ENCODE peak calls at places on chromosomes 13 and 19, in five cellular contexts. B, M, N, H and X are unnamed samples.
A peak's percentile ranks its signal among the peaks of the same experiment; 100 is the strongest.

GRCh38 chr19:53192771-53193533 is at the start of gene ZNF665:
- DNase-seq in B (peak; percentile 88), M (peak; percentile 84), N (peak; percentile 44), H (peak; percentile 78), X (peak; percentile 71)

GRCh38 chr13:38872693-38873092 is 117.9 kb downstream of the STOML3 start:
- DNase-seq in B (no peak), M (peak; percentile 36), N (no peak), H (no peak), X (no peak)

GRCh38 chr19:4849019-4849418 is 17.5 kb upstream of the TICAM1 start:
- DNase-seq in B (no peak), M (no peak), N (no peak), H (no peak), X (no peak)

GRCh38 chr13:19093437-19093836 is 88.2 kb downstream of the TUBA3C start:
- DNase-seq in B (no peak), M (no peak), N (no peak), H (no peak), X (no peak)

GRCh38 chr19:23698711-23699520 is 11.9 kb upstream of the ZNF675 start:
- DNase-seq in B (no peak), M (no peak), N (no peak), H (peak; percentile 60), X (no peak)

GRCh38 chr19:7415163-7415856 is 66.6 kb downstream of the ARHGEF18 start:
- DNase-seq in B (no peak), M (peak; percentile 85), N (peak; percentile 69), H (no peak), X (peak; percentile 14)

GRCh38 chr13:23934481-23934880 is 37.2 kb upstream of the C1QTNF9B start:
- DNase-seq in B (no peak), M (peak; percentile 45), N (no peak), H (no peak), X (no peak)

GRCh38 chr13:41709511-41709910 is 251.4 kb downstream of the VWA8 start:
- DNase-seq in B (no peak), M (no peak), N (no peak), H (no peak), X (no peak)

GRCh38 chr19:58033741-58034475 is at the start of gene ZSCAN1:
- DNase-seq in B (peak; percentile 90), M (peak; percentile 79), N (no peak), H (no peak), X (peak; percentile 84)

GRCh38 chr19:15464394-15465385 is at the start of gene RASAL3:
- DNase-seq in B (no peak), M (no peak), N (no peak), H (no peak), X (no peak)

GRCh38 chr19:49875801-49876421 is 1.2 kb downstream of the AKT1S1 start:
- DNase-seq in B (peak; percentile 64), M (no peak), N (no peak), H (no peak), X (peak; percentile 57)

GRCh38 chr19:13121551-13122274 is 3.6 kb downstream of the NACC1 start:
- DNase-seq in B (no peak), M (no peak), N (no peak), H (no peak), X (no peak)

GRCh38 chr13:21979156-21979819 is 308.4 kb downstream of the FGF9 start:
- DNase-seq in B (no peak), M (no peak), N (no peak), H (no peak), X (no peak)

GRCh38 chr19:39126593-39127187 is 1.1 kb downstream of the PAK4 start:
- DNase-seq in B (no peak), M (peak; percentile 38), N (no peak), H (peak; percentile 46), X (no peak)

DNA sequence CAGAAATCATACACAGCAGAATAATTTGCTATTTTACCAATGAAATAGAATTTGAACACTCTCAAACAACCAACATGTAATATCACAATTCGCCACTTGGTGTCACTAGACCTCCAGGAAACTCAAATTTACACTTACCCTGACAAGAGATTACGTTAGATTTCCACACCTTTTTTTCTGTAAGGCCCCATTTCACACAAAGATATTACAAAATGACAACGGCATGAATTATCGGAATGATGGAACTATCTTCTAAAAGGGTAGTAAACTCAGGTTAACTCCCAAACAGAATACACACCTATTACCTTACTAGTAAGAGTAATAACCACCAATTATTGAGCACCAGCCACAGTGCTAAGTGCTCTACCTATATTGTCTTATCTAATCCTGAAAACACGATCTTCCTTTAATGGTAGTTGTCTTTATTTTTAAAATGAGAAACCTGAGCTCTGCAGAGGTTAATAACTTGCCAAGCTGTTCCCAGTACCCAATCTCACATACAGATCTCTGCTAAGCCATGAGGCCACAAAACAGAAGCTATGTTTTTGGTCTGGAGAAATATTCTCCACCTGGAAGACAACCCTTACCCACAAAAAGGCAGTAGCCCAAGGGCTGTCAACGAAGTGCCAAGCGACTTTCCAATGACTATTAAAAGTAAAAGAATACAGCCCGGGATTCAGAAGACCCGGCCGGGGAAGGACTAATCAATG is 152.4 kb downstream of the DCLK1 start:
- DNase-seq in B (no peak), M (peak; percentile 60), N (no peak), H (peak; percentile 52), X (no peak)
- H3K27ac ChIP-seq in B (peak overlapping the region; percentile 75), M (peak overlapping the region; percentile 40), N (peak overlapping the region; percentile 43), H (no peak overlapping the region), X (no peak overlapping the region)

GRCh38 chr19:34273121-34273845 is 18.9 kb downstream of the GARRE1 start:
- DNase-seq in B (no peak), M (no peak), N (no peak), H (no peak), X (no peak)
- H3K27ac ChIP-seq in B (peak overlapping the region; percentile 39), M (peak overlapping the region; percentile 70), N (peak overlapping the region; percentile 94), H (no peak overlapping the region), X (no peak overlapping the region)

DNA sequence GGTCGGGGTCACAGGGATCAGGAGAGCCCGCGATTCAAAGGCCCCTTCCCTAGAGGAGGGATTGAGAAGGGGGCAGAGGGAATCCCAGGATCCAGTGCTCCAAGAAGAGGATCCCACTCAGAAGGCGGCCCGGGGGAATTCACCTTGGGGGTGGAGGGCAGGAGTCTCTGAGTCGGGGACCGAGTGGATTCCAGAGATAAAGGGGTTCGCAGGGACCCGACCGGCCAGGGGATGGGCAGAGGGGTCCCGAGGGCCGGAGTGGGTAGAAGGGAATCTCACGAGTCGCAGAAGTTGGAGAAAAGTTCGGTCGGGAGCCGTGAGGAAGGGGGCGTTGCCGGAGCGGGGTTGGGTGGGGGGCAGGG is 261 bp downstream of the PRKD2 start:
- DNase-seq in B (no peak), M (no peak), N (no peak), H (no peak), X (no peak)
- H3K27ac ChIP-seq in B (peak overlapping the region; percentile 90), M (peak overlapping the region; percentile 78), N (peak overlapping the region; percentile 21), H (no peak overlapping the region), X (peak overlapping the region; percentile 64)

GRCh38 chr13:114230117-114230516 is 4.6 kb upstream of the CDC16 start:
- DNase-seq in B (no peak), M (peak; percentile 55), N (no peak), H (no peak), X (no peak)
- H3K27ac ChIP-seq in B (no peak overlapping the region), M (no peak overlapping the region), N (no peak overlapping the region), H (no peak overlapping the region), X (no peak overlapping the region)

GRCh38 chr19:10290439-10290875 is 705 bp downstream of the ICAM5 start:
- DNase-seq in B (no peak), M (no peak), N (no peak), H (no peak), X (no peak)

GRCh38 chr19:10292206-10292788 is 2.5 kb downstream of the ICAM5 start:
- DNase-seq in B (peak; percentile 78), M (no peak), N (no peak), H (no peak), X (peak; percentile 25)

GRCh38 chr19:10290876-10291553 is 1.3 kb downstream of the ICAM5 start:
- DNase-seq in B (peak; percentile 72), M (no peak), N (no peak), H (no peak), X (peak; percentile 8)

GRCh38 chr19:10292789-10293636 is 3.3 kb downstream of the ICAM5 start:
- DNase-seq in B (no peak), M (no peak), N (no peak), H (no peak), X (no peak)

DNA sequence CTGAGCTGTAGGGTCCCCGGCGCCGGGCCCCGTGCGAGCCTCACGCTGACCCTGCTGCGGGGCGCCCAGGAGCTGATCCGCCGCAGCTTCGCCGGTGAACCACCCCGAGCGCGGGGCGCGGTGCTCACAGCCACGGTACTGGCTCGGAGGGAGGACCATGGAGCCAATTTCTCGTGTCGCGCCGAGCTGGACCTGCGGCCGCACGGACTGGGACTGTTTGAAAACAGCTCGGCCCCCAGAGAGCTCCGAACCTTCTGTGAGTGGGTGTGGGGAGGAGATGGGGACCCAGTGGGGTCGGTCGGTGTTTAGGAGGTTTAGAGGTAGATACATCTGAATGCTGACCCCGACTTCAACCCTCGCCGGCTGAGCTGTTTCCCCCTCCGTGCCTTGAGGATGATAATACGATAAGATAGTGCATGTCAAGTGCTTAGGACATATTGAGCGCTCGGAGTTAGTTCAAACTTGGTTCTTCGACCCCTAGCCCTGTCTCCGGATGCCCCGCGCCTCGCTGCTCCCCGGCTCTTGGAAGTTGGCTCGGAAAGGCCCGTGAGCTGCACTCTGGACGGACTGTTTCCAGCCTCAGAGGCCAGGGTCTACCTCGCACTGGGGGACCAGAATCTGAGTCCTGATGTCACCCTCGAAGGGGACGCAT is 1.9 kb downstream of the ICAM5 start:
- DNase-seq in B (no peak), M (no peak), N (no peak), H (no peak), X (no peak)
- H3K27ac ChIP-seq in B (no peak overlapping the region), M (no peak overlapping the region), N (peak overlapping the region; percentile 11), H (no peak overlapping the region), X (no peak overlapping the region)

DNA sequence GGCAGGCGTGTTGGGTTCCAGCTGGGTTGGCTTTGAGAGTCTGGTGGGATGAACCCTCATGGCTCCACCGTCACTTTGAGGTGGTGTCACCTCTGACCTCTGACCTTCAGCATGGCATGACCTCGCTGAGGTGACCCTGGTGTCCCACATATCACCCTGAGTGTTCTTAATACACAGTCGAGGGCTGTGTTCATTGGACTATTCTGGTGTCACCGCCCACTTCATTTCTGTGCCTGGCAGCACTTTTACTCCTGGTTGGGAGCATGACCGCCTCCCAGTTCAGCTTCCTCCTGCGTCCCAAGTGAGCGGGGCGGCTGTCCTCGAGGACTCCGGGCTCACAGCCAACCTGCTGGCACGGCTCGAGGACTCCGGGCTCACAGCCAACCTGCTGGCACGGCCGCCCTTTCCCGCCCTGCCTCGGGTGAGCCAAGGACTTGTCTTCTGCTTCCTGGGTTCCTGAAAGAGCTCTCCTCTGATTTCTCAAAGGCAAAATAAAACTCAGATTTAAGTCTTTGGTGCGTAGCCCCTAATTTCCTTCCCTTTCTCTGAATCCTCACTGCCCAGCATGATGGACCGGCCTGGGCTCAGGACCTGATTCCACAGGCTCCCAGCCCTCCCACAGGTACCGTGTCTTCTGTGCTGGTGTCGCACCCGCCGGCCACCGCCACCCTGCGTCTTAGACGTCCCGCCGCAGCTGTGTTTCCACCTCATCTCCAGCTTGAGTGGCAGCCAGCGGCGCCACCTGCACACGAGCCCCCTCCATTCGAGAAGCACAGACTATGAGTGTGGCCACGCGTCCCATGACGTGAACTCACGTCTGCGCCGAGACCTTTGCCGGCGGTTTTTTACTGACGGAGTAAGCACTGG is 10.4 kb downstream of the ATP4B start:
- DNase-seq in B (peak; percentile 89), M (peak; percentile 54), N (no peak), H (peak; percentile 39), X (peak; percentile 92)
- H3K27ac ChIP-seq in B (peak overlapping the region; percentile 66), M (no peak overlapping the region), N (no peak overlapping the region), H (no peak overlapping the region), X (peak overlapping the region; percentile 23)

DNA sequence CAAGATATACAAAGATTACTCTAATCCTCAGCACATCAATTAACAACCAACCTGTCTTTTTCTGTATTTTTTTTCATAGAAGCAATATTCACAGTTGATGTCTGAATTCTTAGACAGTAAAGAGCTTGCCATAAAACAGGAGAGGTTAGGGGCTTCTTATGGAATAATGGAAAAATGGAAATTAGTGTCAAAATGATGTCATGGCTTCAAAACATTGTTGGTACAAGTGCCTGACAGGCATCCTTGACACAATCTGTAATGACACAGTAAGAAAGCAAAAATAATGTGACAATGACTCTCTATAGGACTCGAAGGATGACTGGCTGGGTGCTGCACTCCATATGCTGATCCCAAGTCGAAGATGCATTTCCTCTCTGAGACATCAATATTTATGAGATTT is 205.2 kb upstream of the DACH1 start:
- DNase-seq in B (no peak), M (no peak), N (no peak), H (no peak), X (no peak)
- H3K27ac ChIP-seq in B (no peak overlapping the region), M (no peak overlapping the region), N (no peak overlapping the region), H (no peak overlapping the region), X (no peak overlapping the region)